ENCODE peak calls at places on chromosomes 3 and 15, in four cellular contexts. C, N, Y and E are unnamed samples.

GRCh38 chr3:153166206-153166605 is 4.2 kb downstream of the RAP2B start:
- DNase-seq in C (peak), N (no peak), Y (no peak), E (peak)

GRCh38 chr3:102169915-102170479 is 264.8 kb upstream of the ZPLD1 start:
- DNase-seq in C (no peak), N (no peak), Y (no peak), E (no peak)

GRCh38 chr15:72042054-72042453 is 75.9 kb downstream of the MYO9A start:
- DNase-seq in C (peak), N (no peak), Y (no peak), E (no peak)

GRCh38 chr3:79726795-79727194 is 41.0 kb downstream of the ROBO1 start:
- DNase-seq in C (no peak), N (no peak), Y (no peak), E (no peak)

GRCh38 chr15:90873998-90874605 is 5.7 kb downstream of the FURIN start:
- DNase-seq in C (peak), N (no peak), Y (no peak), E (no peak)

GRCh38 chr3:4994144-4994730 is 15.0 kb downstream of the BHLHE40 start:
- DNase-seq in C (peak), N (no peak), Y (no peak), E (peak)

GRCh38 chr15:100056411-100057072 is 285.2 kb downstream of the ADAMTS17 start:
- DNase-seq in C (no peak), N (no peak), Y (no peak), E (no peak)

GRCh38 chr3:14466179-14466903 is 63.9 kb downstream of the SLC6A6 start:
- DNase-seq in C (no peak), N (no peak), Y (no peak), E (no peak)

GRCh38 chr3:48268936-48269551 is 28.1 kb downstream of the ZNF589 start:
- DNase-seq in C (peak), N (no peak), Y (no peak), E (no peak)

GRCh38 chr3:72042397-72043211 is 257.7 kb upstream of the PROK2 start:
- DNase-seq in C (no peak), N (no peak), Y (peak), E (peak)

GRCh38 chr3:42778644-42779043 is 5.6 kb upstream of the CCDC13 start:
- DNase-seq in C (no peak), N (no peak), Y (peak), E (no peak)

GRCh38 chr3:12990306-12990705 is 82.9 kb downstream of the IQSEC1 start:
- DNase-seq in C (peak), N (no peak), Y (no peak), E (no peak)

GRCh38 chr15:33154366-33155166 is 39.9 kb downstream of the FMN1 start:
- DNase-seq in C (peak), N (no peak), Y (peak), E (peak)

GRCh38 chr15:63948436-63948835 is 97.8 kb downstream of the DAPK2 start:
- DNase-seq in C (no peak), N (no peak), Y (no peak), E (no peak)

GRCh38 chr15:82851981-82852511 is 42.6 kb downstream of the WHAMM start:
- DNase-seq in C (no peak), N (no peak), Y (peak), E (no peak)

GRCh38 chr3:101976473-101976872 is 127.2 kb downstream of the NFKBIZ start:
- DNase-seq in C (no peak), N (no peak), Y (no peak), E (no peak)

GRCh38 chr15:36903922-36904479 is 196.3 kb downstream of the MEIS2 start:
- DNase-seq in C (peak), N (no peak), Y (no peak), E (no peak)

GRCh38 chr3:5299146-5299545 is 111.6 kb downstream of the EDEM1 start:
- DNase-seq in C (no peak), N (no peak), Y (no peak), E (no peak)

GRCh38 chr3:59551834-59552233 is 502.0 kb upstream of the CFAP20DC start:
- DNase-seq in C (no peak), N (no peak), Y (no peak), E (no peak)

GRCh38 chr3:10519236-10519635 is 13.8 kb upstream of the ATP2B2 start:
- DNase-seq in C (no peak), N (no peak), Y (no peak), E (no peak)

GRCh38 chr15:25504307-25504706 is 65.5 kb upstream of the UBE3A start:
- DNase-seq in C (no peak), N (no peak), Y (peak), E (no peak)

GRCh38 chr15:59917504-59918157 is 86.5 kb upstream of the FOXB1 start:
- DNase-seq in C (peak), N (no peak), Y (peak), E (peak)

GRCh38 chr3:157423337-157423736 is 13.3 kb upstream of the PTX3 start:
- DNase-seq in C (no peak), N (no peak), Y (peak), E (no peak)

GRCh38 chr3:139421034-139421433 is 31.6 kb upstream of the COPB2 start:
- DNase-seq in C (no peak), N (no peak), Y (no peak), E (no peak)

GRCh38 chr3:152395764-152396163 is 127.0 kb downstream of the MBNL1 start:
- DNase-seq in C (no peak), N (no peak), Y (no peak), E (no peak)

GRCh38 chr3:119809249-119810017 is 27.5 kb downstream of the NR1I2 start:
- DNase-seq in C (no peak), N (no peak), Y (no peak), E (no peak)

GRCh38 chr15:24645627-24646026 is 29.9 kb upstream of the NPAP1 start:
- DNase-seq in C (no peak), N (no peak), Y (no peak), E (no peak)

GRCh38 chr3:195177432-195178123 is 93.4 kb downstream of the XXYLT1 start:
- DNase-seq in C (no peak), N (no peak), Y (no peak), E (no peak)